ENCODE peak calls at places on chromosomes 4 and X, in eight cellular contexts. One of them, this sample, is unnamed.

GRCh38 chrX:5646818-5647217 is 581.8 kb downstream of the NLGN4X start:
- DNase-seq in neural progenitor cell: no peak
- DNase-seq in testis: no peak
- DNase-seq in astrocyte: no peak
- DNase-seq in glutamatergic neuron: no peak
- DNase-seq in GM12864: peak; percentile 75
- DNase-seq in tibial nerve: no peak
- DNase-seq in OCI-LY7: peak; percentile 82
- DNase-seq in this sample: no peak

GRCh38 chr4:105808459-105809041 is 86.7 kb upstream of the NPNT start:
- DNase-seq in neural progenitor cell: no peak
- DNase-seq in testis: no peak
- DNase-seq in astrocyte: peak; percentile 66
- DNase-seq in glutamatergic neuron: no peak
- DNase-seq in GM12864: no peak
- DNase-seq in tibial nerve: no peak
- DNase-seq in OCI-LY7: no peak
- DNase-seq in this sample: no peak

GRCh38 chrX:86946569-86946968 is 571.0 kb upstream of the KLHL4 start:
- DNase-seq in neural progenitor cell: peak; percentile 64
- DNase-seq in testis: no peak
- DNase-seq in astrocyte: no peak
- DNase-seq in glutamatergic neuron: no peak
- DNase-seq in GM12864: no peak
- DNase-seq in tibial nerve: no peak
- DNase-seq in OCI-LY7: peak; percentile 33
- DNase-seq in this sample: no peak

GRCh38 chrX:111352424-111352823 is 59.6 kb downstream of the DCX start:
- DNase-seq in neural progenitor cell: no peak
- DNase-seq in testis: peak; percentile 22
- DNase-seq in astrocyte: peak; percentile 88
- DNase-seq in glutamatergic neuron: no peak
- DNase-seq in GM12864: no peak
- DNase-seq in tibial nerve: no peak
- DNase-seq in OCI-LY7: no peak
- DNase-seq in this sample: no peak

GRCh38 chr4:42655921-42656735 is 777 bp downstream of the ATP8A1 start:
- DNase-seq in neural progenitor cell: peak; percentile 56
- DNase-seq in testis: peak; percentile 52
- DNase-seq in astrocyte: no peak
- DNase-seq in glutamatergic neuron: peak; percentile 75
- DNase-seq in GM12864: no peak
- DNase-seq in tibial nerve: peak; percentile 20
- DNase-seq in OCI-LY7: peak; percentile 90
- DNase-seq in this sample: peak; percentile 61

GRCh38 chrX:134664202-134664601 is 5.9 kb upstream of the PLAC1 start:
- DNase-seq in neural progenitor cell: no peak
- DNase-seq in testis: no peak
- DNase-seq in astrocyte: no peak
- DNase-seq in glutamatergic neuron: no peak
- DNase-seq in GM12864: no peak
- DNase-seq in tibial nerve: no peak
- DNase-seq in OCI-LY7: no peak
- DNase-seq in this sample: no peak

GRCh38 chr4:8542776-8543525 is 37.2 kb upstream of the GPR78 start:
- DNase-seq in neural progenitor cell: no peak
- DNase-seq in testis: no peak
- DNase-seq in astrocyte: no peak
- DNase-seq in glutamatergic neuron: no peak
- DNase-seq in GM12864: no peak
- DNase-seq in tibial nerve: no peak
- DNase-seq in OCI-LY7: no peak
- DNase-seq in this sample: no peak

GRCh38 chr4:105471566-105472176 is 2.2 kb downstream of the PPA2 start:
- DNase-seq in neural progenitor cell: peak; percentile 80
- DNase-seq in testis: peak; percentile 77
- DNase-seq in astrocyte: peak; percentile 64
- DNase-seq in glutamatergic neuron: peak; percentile 66
- DNase-seq in GM12864: peak; percentile 64
- DNase-seq in tibial nerve: peak; percentile 86
- DNase-seq in OCI-LY7: peak; percentile 79
- DNase-seq in this sample: peak; percentile 82

GRCh38 chrX:134692990-134693389 is 34.7 kb upstream of the PLAC1 start:
- DNase-seq in neural progenitor cell: no peak
- DNase-seq in testis: no peak
- DNase-seq in astrocyte: peak; percentile 79
- DNase-seq in glutamatergic neuron: no peak
- DNase-seq in GM12864: no peak
- DNase-seq in tibial nerve: no peak
- DNase-seq in OCI-LY7: no peak
- DNase-seq in this sample: no peak

GRCh38 chrX:69045616-69046345 is 119.5 kb downstream of the PJA1 start:
- DNase-seq in neural progenitor cell: no peak
- DNase-seq in testis: no peak
- DNase-seq in astrocyte: no peak
- DNase-seq in glutamatergic neuron: no peak
- DNase-seq in GM12864: no peak
- DNase-seq in tibial nerve: no peak
- DNase-seq in OCI-LY7: no peak
- DNase-seq in this sample: no peak

GRCh38 chr4:166386491-166387367 is 513.7 kb downstream of the TLL1 start:
- DNase-seq in neural progenitor cell: no peak
- DNase-seq in testis: no peak
- DNase-seq in astrocyte: no peak
- DNase-seq in glutamatergic neuron: no peak
- DNase-seq in GM12864: no peak
- DNase-seq in tibial nerve: no peak
- DNase-seq in OCI-LY7: no peak
- DNase-seq in this sample: no peak

GRCh38 chrX:2875798-2876399 is 47.2 kb downstream of the GYG2 start:
- DNase-seq in neural progenitor cell: peak; percentile 50
- DNase-seq in testis: no peak
- DNase-seq in astrocyte: no peak
- DNase-seq in glutamatergic neuron: no peak
- DNase-seq in GM12864: no peak
- DNase-seq in tibial nerve: no peak
- DNase-seq in OCI-LY7: no peak
- DNase-seq in this sample: no peak

GRCh38 chr4:27217261-27217769 is 356.7 kb downstream of the STIM2 start:
- DNase-seq in neural progenitor cell: no peak
- DNase-seq in testis: no peak
- DNase-seq in astrocyte: peak; percentile 84
- DNase-seq in glutamatergic neuron: no peak
- DNase-seq in GM12864: no peak
- DNase-seq in tibial nerve: no peak
- DNase-seq in OCI-LY7: no peak
- DNase-seq in this sample: no peak

GRCh38 chrX:15384304-15384703 is at the start of gene VEGFD:
- DNase-seq in neural progenitor cell: no peak
- DNase-seq in testis: no peak
- DNase-seq in astrocyte: peak; percentile 24
- DNase-seq in glutamatergic neuron: no peak
- DNase-seq in GM12864: no peak
- DNase-seq in tibial nerve: no peak
- DNase-seq in OCI-LY7: no peak
- DNase-seq in this sample: no peak

GRCh38 chrX:150157291-150157690 is 205.8 kb upstream of the MAMLD1 start:
- DNase-seq in neural progenitor cell: no peak
- DNase-seq in testis: no peak
- DNase-seq in astrocyte: no peak
- DNase-seq in glutamatergic neuron: no peak
- DNase-seq in GM12864: no peak
- DNase-seq in tibial nerve: no peak
- DNase-seq in OCI-LY7: no peak
- DNase-seq in this sample: no peak

GRCh38 chr4:4460759-4461158 is 73.9 kb downstream of the NSG1 start:
- DNase-seq in neural progenitor cell: no peak
- DNase-seq in testis: no peak
- DNase-seq in astrocyte: no peak
- DNase-seq in glutamatergic neuron: no peak
- DNase-seq in GM12864: no peak
- DNase-seq in tibial nerve: no peak
- DNase-seq in OCI-LY7: no peak
- DNase-seq in this sample: peak; percentile 55

GRCh38 chr4:56511098-56511497 is 5.5 kb downstream of the ARL9 start:
- DNase-seq in neural progenitor cell: no peak
- DNase-seq in testis: peak; percentile 74
- DNase-seq in astrocyte: no peak
- DNase-seq in glutamatergic neuron: no peak
- DNase-seq in GM12864: no peak
- DNase-seq in tibial nerve: no peak
- DNase-seq in OCI-LY7: no peak
- DNase-seq in this sample: no peak

GRCh38 chr4:147477439-147477838 is 3.5 kb upstream of the EDNRA start:
- DNase-seq in neural progenitor cell: no peak
- DNase-seq in testis: no peak
- DNase-seq in astrocyte: no peak
- DNase-seq in glutamatergic neuron: no peak
- DNase-seq in GM12864: no peak
- DNase-seq in tibial nerve: no peak
- DNase-seq in OCI-LY7: no peak
- DNase-seq in this sample: no peak

GRCh38 chrX:100935767-100936166 is 7.0 kb upstream of the XKRX start:
- DNase-seq in neural progenitor cell: no peak
- DNase-seq in testis: no peak
- DNase-seq in astrocyte: no peak
- DNase-seq in glutamatergic neuron: no peak
- DNase-seq in GM12864: no peak
- DNase-seq in tibial nerve: no peak
- DNase-seq in OCI-LY7: no peak
- DNase-seq in this sample: no peak

GRCh38 chr4:13966241-13967195 is 339.0 kb upstream of the BOD1L1 start:
- DNase-seq in neural progenitor cell: no peak
- DNase-seq in testis: no peak
- DNase-seq in astrocyte: peak; percentile 80
- DNase-seq in glutamatergic neuron: peak; percentile 19
- DNase-seq in GM12864: no peak
- DNase-seq in tibial nerve: no peak
- DNase-seq in OCI-LY7: no peak
- DNase-seq in this sample: no peak
- TF ChIP-seq CTCF in neural progenitor cell: no peak
- TF ChIP-seq CTCF in testis: no peak
- TF ChIP-seq CTCF in astrocyte: no peak
- TF ChIP-seq CTCF in glutamatergic neuron: no peak
- TF ChIP-seq CTCF in GM12864: no peak
- TF ChIP-seq CTCF in tibial nerve: no peak
- TF ChIP-seq CTCF in OCI-LY7: no peak
- TF ChIP-seq CTCF in this sample: no peak

GRCh38 chr4:2961411-2962098 is 1.7 kb downstream of the NOP14 start:
- DNase-seq in neural progenitor cell: peak; percentile 64
- DNase-seq in testis: peak; percentile 40
- DNase-seq in astrocyte: no peak
- DNase-seq in glutamatergic neuron: no peak
- DNase-seq in GM12864: no peak
- DNase-seq in tibial nerve: no peak
- DNase-seq in OCI-LY7: peak; percentile 62
- DNase-seq in this sample: peak; percentile 71

GRCh38 chr4:2964077-2964471 is 703 bp downstream of the GRK4 start:
- DNase-seq in neural progenitor cell: peak; percentile 19
- DNase-seq in testis: no peak
- DNase-seq in astrocyte: no peak
- DNase-seq in glutamatergic neuron: no peak
- DNase-seq in GM12864: no peak
- DNase-seq in tibial nerve: no peak
- DNase-seq in OCI-LY7: no peak
- DNase-seq in this sample: no peak

GRCh38 chr4:2963185-2964076 is at the start of the genes GRK4 and NOP14:
- DNase-seq in neural progenitor cell: peak; percentile 100
- DNase-seq in testis: peak; percentile 99
- DNase-seq in astrocyte: peak; percentile 94
- DNase-seq in glutamatergic neuron: peak; percentile 98
- DNase-seq in GM12864: peak; percentile 96
- DNase-seq in tibial nerve: peak; percentile 91
- DNase-seq in OCI-LY7: peak; percentile 100
- DNase-seq in this sample: peak; percentile 99

GRCh38 chr4:2962614-2963184 is 507 bp downstream of the NOP14 start:
- DNase-seq in neural progenitor cell: peak; percentile 82
- DNase-seq in testis: peak; percentile 70
- DNase-seq in astrocyte: peak; percentile 49
- DNase-seq in glutamatergic neuron: peak; percentile 61
- DNase-seq in GM12864: no peak
- DNase-seq in tibial nerve: peak; percentile 20
- DNase-seq in OCI-LY7: peak; percentile 79
- DNase-seq in this sample: no peak

GRCh38 chr4:2962099-2962455 is 1.1 kb downstream of the NOP14 start:
- DNase-seq in neural progenitor cell: peak; percentile 36
- DNase-seq in testis: no peak
- DNase-seq in astrocyte: no peak
- DNase-seq in glutamatergic neuron: no peak
- DNase-seq in GM12864: no peak
- DNase-seq in tibial nerve: no peak
- DNase-seq in OCI-LY7: peak; percentile 82
- DNase-seq in this sample: peak; percentile 87
- TF ChIP-seq CTCF in neural progenitor cell: no peak
- TF ChIP-seq CTCF in testis: no peak
- TF ChIP-seq CTCF in astrocyte: no peak
- TF ChIP-seq CTCF in glutamatergic neuron: no peak
- TF ChIP-seq CTCF in GM12864: no peak
- TF ChIP-seq CTCF in tibial nerve: no peak
- TF ChIP-seq CTCF in OCI-LY7: peak; percentile 62
- TF ChIP-seq CTCF in this sample: peak; percentile 16

DNA sequence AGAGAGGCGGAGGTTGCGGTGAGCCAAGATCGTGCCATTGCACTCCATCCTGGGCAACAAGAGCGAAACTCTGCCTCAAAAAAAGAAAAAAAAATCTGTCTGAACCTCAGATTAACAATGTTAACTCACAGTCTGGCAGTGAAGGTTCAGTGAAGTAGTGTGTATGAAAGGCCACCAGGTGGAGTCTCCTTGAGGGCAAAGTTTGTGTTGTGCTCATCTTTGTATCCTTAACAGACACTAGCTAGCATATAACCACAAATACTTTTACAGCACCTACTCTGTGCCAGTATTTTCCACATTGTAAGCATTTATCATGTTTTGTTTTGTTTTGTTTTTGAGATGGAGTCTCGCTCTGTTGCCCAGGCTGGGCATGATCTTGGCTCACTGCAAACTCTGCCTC is 46.0 kb upstream of the MGST2 start:
- DNase-seq in neural progenitor cell: peak; percentile 46
- DNase-seq in testis: no peak
- DNase-seq in astrocyte: no peak
- DNase-seq in glutamatergic neuron: no peak
- DNase-seq in GM12864: no peak
- DNase-seq in tibial nerve: no peak
- DNase-seq in OCI-LY7: peak; percentile 44
- DNase-seq in this sample: no peak
- TF ChIP-seq CTCF in neural progenitor cell: peak; percentile 56
- TF ChIP-seq CTCF in testis: no peak
- TF ChIP-seq CTCF in astrocyte: peak; percentile 54
- TF ChIP-seq CTCF in glutamatergic neuron: peak; percentile 63
- TF ChIP-seq CTCF in GM12864: peak; percentile 67
- TF ChIP-seq CTCF in tibial nerve: no peak
- TF ChIP-seq CTCF in OCI-LY7: peak; percentile 73
- TF ChIP-seq CTCF in this sample: peak; percentile 55

DNA sequence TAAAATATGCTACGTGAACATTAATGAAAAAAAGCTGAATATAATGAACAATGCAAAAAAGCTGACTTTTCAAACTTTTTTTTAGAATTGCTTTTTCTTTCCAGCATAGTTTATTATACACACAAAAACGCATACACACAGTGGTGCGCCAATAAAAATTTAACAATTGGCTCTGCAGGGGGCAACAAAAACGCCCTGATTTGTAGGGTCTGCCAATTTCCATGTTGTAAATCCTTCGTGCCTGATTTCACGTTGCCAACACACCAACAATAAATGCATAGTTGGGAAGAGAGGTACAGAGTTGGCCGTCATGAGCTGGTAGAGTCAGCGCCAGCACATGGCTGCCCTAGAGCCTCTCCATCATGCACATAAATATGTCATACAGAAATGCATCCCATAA is 333.1 kb downstream of the MAPK10 start:
- DNase-seq in neural progenitor cell: no peak
- DNase-seq in testis: no peak
- DNase-seq in astrocyte: no peak
- DNase-seq in glutamatergic neuron: no peak
- DNase-seq in GM12864: no peak
- DNase-seq in tibial nerve: no peak
- DNase-seq in OCI-LY7: no peak
- DNase-seq in this sample: no peak
- TF ChIP-seq CTCF in neural progenitor cell: no peak
- TF ChIP-seq CTCF in testis: no peak
- TF ChIP-seq CTCF in astrocyte: no peak
- TF ChIP-seq CTCF in glutamatergic neuron: no peak
- TF ChIP-seq CTCF in GM12864: no peak
- TF ChIP-seq CTCF in tibial nerve: no peak
- TF ChIP-seq CTCF in OCI-LY7: no peak
- TF ChIP-seq CTCF in this sample: no peak